ENCODE peak calls at places on chromosome 20, in ten cellular contexts. C is MCF 10A, A is nephron progenitor cell, Z is lower lobe of right lung, B is ascending aorta, M is type B pancreatic cell, D is lower leg skin, F is neural crest cell, O is RWPE2, R is suprapubic skin. L is an unnamed sample.

GRCh38 chr20:34824026-34824860 is 1.2 kb downstream of the NCOA6 start:
- DNase-seq in B (no peak), F (peak; percentile 28), M (no peak), C (peak; percentile 86), D (peak; percentile 89), Z (peak; percentile 73), O (peak; percentile 93), R (peak; percentile 83), A (peak; percentile 51), L (no peak)

GRCh38 chr20:51404297-51405060 is 138.0 kb downstream of the NFATC2 start:
- DNase-seq in C (no peak), R (no peak), A (no peak), M (no peak), D (no peak), F (no peak), O (no peak), Z (no peak), B (no peak), L (no peak)

GRCh38 chr20:47038581-47039560 is 144.2 kb downstream of the EYA2 start:
- DNase-seq in B (no peak), R (no peak), D (no peak), Z (no peak), O (no peak), A (no peak), M (no peak), C (no peak), F (no peak), L (no peak)

GRCh38 chr20:3797592-3798404 is 1.7 kb downstream of the CDC25B start:
- DNase-seq in F (no peak), M (no peak), C (peak; percentile 85), A (no peak), R (no peak), Z (peak; percentile 34), O (no peak), B (no peak), D (no peak), L (peak; percentile 77)

GRCh38 chr20:21180248-21180647 is 54.4 kb downstream of the KIZ start:
- DNase-seq in O (no peak), A (no peak), Z (no peak), D (no peak), F (no peak), M (no peak), B (no peak), C (no peak), R (no peak), L (no peak)

GRCh38 chr20:59016795-59017492 is 2.3 kb upstream of the TUBB1 start:
- DNase-seq in B (no peak), Z (no peak), A (no peak), F (no peak), C (no peak), O (peak; percentile 55), M (peak; percentile 36), R (no peak), D (no peak), L (no peak)

GRCh38 chr20:18983796-18984195 is 170.2 kb downstream of the SCP2D1 start:
- DNase-seq in F (no peak), D (no peak), M (no peak), A (no peak), C (no peak), B (no peak), O (no peak), Z (no peak), R (no peak), L (no peak)

GRCh38 chr20:25272223-25273000 is 24.5 kb downstream of the PYGB start:
- DNase-seq in B (no peak), M (no peak), D (peak; percentile 60), R (peak; percentile 56), O (peak; percentile 25), C (no peak), A (no peak), F (no peak), Z (peak; percentile 24), L (no peak)

GRCh38 chr20:41344477-41344876 is 3.9 kb downstream of the LPIN3 start:
- DNase-seq in C (no peak), M (no peak), O (no peak), A (no peak), F (no peak), R (no peak), B (no peak), Z (no peak), D (no peak), L (peak; percentile 57)

GRCh38 chr20:48463096-48463710 is 364.6 kb downstream of the PREX1 start:
- DNase-seq in F (no peak), C (no peak), B (no peak), A (no peak), M (no peak), D (no peak), O (peak; percentile 74), R (no peak), Z (no peak), L (no peak)

GRCh38 chr20:50724851-50725721 is 6.3 kb upstream of the PARD6B start:
- DNase-seq in R (peak; percentile 85), Z (no peak), M (peak; percentile 75), A (peak; percentile 64), O (peak; percentile 99), F (peak; percentile 28), C (peak; percentile 96), B (peak; percentile 81), D (peak; percentile 84), L (no peak)

GRCh38 chr20:48193626-48194025 is 408.3 kb upstream of the SULF2 start:
- DNase-seq in B (no peak), Z (no peak), M (no peak), A (no peak), C (no peak), D (no peak), O (no peak), R (no peak), F (no peak), L (no peak)

GRCh38 chr20:32421290-32421689 is 63.2 kb downstream of the ASXL1 start:
- DNase-seq in D (no peak), C (no peak), Z (no peak), F (no peak), B (no peak), R (no peak), O (no peak), A (no peak), M (no peak), L (no peak)

GRCh38 chr20:44572551-44573500 is 9.6 kb upstream of the PKIG start:
- DNase-seq in F (no peak), Z (no peak), M (no peak), B (no peak), O (peak; percentile 89), D (peak; percentile 87), C (peak; percentile 85), A (no peak), R (no peak), L (no peak)

GRCh38 chr20:64103871-64104666 is 3.3 kb downstream of the NPBWR2 start:
- DNase-seq in F (no peak), B (peak; percentile 4), C (no peak), Z (peak; percentile 26), M (no peak), D (peak; percentile 72), A (peak; percentile 20), O (peak; percentile 87), R (peak; percentile 72), L (peak; percentile 71)

GRCh38 chr20:45972500-45973183 is 639 bp upstream of the ZNF335 start:
- DNase-seq in C (peak; percentile 97), Z (peak; percentile 94), F (no peak), A (no peak), R (no peak), B (no peak), O (peak; percentile 76), D (peak; percentile 86), M (no peak), L (peak; percentile 38)

GRCh38 chr20:6925744-6926278 is 158.3 kb downstream of the BMP2 start:
- DNase-seq in Z (no peak), D (no peak), M (no peak), R (no peak), O (no peak), A (no peak), F (no peak), C (no peak), B (no peak), L (no peak)

DNA sequence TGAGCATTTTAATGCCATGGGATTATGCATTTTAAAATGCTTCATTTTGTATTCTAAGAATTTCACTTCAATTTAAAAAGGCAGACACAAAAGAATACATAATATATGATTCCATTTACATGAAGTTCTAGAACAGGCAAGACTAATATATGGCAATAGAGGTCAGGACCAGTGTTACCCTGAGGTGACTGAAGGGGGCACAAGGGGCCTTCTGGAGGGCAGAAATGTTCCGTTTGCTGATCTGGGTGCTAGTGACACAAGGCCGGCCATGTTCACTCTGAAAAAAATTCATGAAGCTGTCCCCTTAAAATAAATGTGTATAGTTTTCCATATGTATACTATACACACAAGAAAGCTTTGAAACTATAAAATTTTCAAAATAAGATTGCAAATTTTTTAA is 28.5 kb downstream of the TASP1 start:
- DNase-seq in D (no peak), B (no peak), A (no peak), R (no peak), F (no peak), O (no peak), C (peak; percentile 5), Z (no peak), M (no peak), L (no peak)
- TF ChIP-seq CTCF in D (no peak), B (no peak), A (peak; percentile 13), R (no peak), F (peak; percentile 30), O (no peak), C (no peak), Z (no peak), M (peak; percentile 38), L (peak; percentile 15)

GRCh38 chr20:13302647-13303425 is 81.8 kb downstream of the ISM1 start:
- DNase-seq in D (no peak), A (peak; percentile 50), O (no peak), R (no peak), Z (no peak), M (no peak), C (peak; percentile 61), B (no peak), F (peak; percentile 30), L (no peak)
- TF ChIP-seq CTCF in D (no peak), A (peak; percentile 71), O (peak; percentile 77), R (no peak), Z (peak; percentile 69), M (peak; percentile 77), C (peak; percentile 68), B (no peak), F (peak; percentile 69), L (peak; percentile 82)

DNA sequence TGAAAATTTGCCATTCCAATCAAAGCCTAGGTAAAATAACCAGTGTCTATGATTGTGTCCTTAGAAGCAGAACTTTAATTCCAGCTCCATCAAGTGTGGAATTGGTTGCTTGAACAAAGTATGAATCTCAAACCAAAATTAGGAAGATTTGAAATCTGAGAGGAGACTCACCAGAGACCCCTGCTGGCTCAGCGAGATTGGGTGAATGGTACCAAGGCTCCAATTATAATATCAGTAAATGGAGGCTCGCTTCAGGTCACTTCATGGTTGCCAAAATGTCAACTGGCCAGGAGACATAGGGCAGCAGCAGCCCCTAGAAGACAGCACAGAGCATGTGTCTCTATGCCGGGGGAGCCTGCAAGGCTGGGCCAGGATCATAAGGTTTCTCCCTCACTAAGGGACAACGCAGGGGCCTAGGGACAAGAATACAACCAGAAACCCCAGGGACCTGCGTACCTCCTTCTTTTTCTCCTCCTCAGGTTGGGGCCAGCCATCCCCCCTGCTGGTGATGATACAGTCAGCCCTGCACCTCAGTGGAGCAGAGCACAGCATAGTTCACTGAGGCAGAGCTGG is 14.0 kb downstream of the RBL1 start:
- DNase-seq in M (no peak), R (no peak), B (no peak), O (no peak), C (no peak), F (peak; percentile 6), A (no peak), Z (no peak), D (peak; percentile 53), L (no peak)
- TF ChIP-seq CTCF in M (peak; percentile 57), R (no peak), B (no peak), O (peak; percentile 79), C (peak; percentile 13), F (peak; percentile 48), A (peak; percentile 33), Z (peak; percentile 37), D (no peak), L (peak; percentile 74)

GRCh38 chr20:17966432-17967312 is 1.9 kb downstream of the SNX5 start:
- DNase-seq in O (no peak), A (no peak), R (no peak), B (no peak), C (peak; percentile 40), F (no peak), D (no peak), Z (no peak), M (no peak), L (no peak)
- TF ChIP-seq CTCF in O (no peak), A (no peak), R (peak; percentile 26), B (no peak), C (no peak), F (peak; percentile 49), D (no peak), Z (peak; percentile 9), M (peak; percentile 53), L (peak; percentile 69)